ENCODE peak calls at places on chromosomes 2 and 18, in four cellular contexts. I is uterus, D is upper lobe of left lung, U is lower leg skin. F is an unnamed sample.

GRCh38 chr2:9908639-9909038 is 42.9 kb upstream of the GRHL1 start:
- DNase-seq in D (no peak), U (no peak), I (no peak), F (no peak)

GRCh38 chr2:191951832-191952231 is 104.9 kb upstream of the CAVIN2 start:
- DNase-seq in I (no peak), D (no peak), U (no peak), F (no peak)

GRCh38 chr18:37483221-37483971 is 82.2 kb downstream of the CELF4 start:
- DNase-seq in D (no peak), U (no peak), I (no peak), F (no peak)

GRCh38 chr2:123514808-123515207 is 510.3 kb upstream of the CNTNAP5 start:
- DNase-seq in I (no peak), D (no peak), U (no peak), F (no peak)

GRCh38 chr18:74616494-74616893 is 18.8 kb downstream of the ZNF407 start:
- DNase-seq in U (no peak), D (no peak), I (no peak), F (no peak)

GRCh38 chr2:237324446-237325236 is 89.3 kb downstream of the COL6A3 start:
- DNase-seq in D (no peak), U (no peak), I (peak), F (peak)

GRCh38 chr18:3898866-3899613 is 449.1 kb downstream of the TGIF1 start:
- DNase-seq in D (no peak), U (no peak), I (no peak), F (no peak)

GRCh38 chr2:121210691-121211090 is 74.3 kb downstream of the TFCP2L1 start:
- DNase-seq in D (peak), U (no peak), I (no peak), F (no peak)

GRCh38 chr2:191486584-191487320 is 191.2 kb upstream of the NABP1 start:
- DNase-seq in D (no peak), I (no peak), U (peak), F (no peak)

GRCh38 chr2:98282109-98282508 is 64.1 kb upstream of the CNGA3 start:
- DNase-seq in I (no peak), D (no peak), U (no peak), F (no peak)

GRCh38 chr2:20213651-20214565 is 11.0 kb downstream of the SDC1 start:
- DNase-seq in D (peak), U (no peak), I (no peak), F (no peak)

GRCh38 chr2:240329116-240329665 is 106.3 kb upstream of the GPC1 start:
- DNase-seq in U (no peak), I (no peak), D (no peak), F (no peak)

GRCh38 chr2:202339052-202339870 is 36.9 kb upstream of the BMPR2 start:
- DNase-seq in D (no peak), I (no peak), U (no peak), F (no peak)

GRCh38 chr2:75497256-75497655 is 63.5 kb downstream of the EVA1A start:
- DNase-seq in I (no peak), D (no peak), U (no peak), F (no peak)

GRCh38 chr2:62270728-62271127 is 74.8 kb downstream of the B3GNT2 start:
- DNase-seq in U (peak), I (peak), D (no peak), F (no peak)

GRCh38 chr18:1394966-1395365 is 490.3 kb downstream of the ADCYAP1 start:
- DNase-seq in U (no peak), I (no peak), D (no peak), F (no peak)

GRCh38 chr2:147511491-147511948 is 333.3 kb upstream of the ACVR2A start:
- DNase-seq in D (peak), I (peak), U (peak), F (no peak)

GRCh38 chr18:58962331-58962730 is 97.7 kb downstream of the ZNF532 start:
- DNase-seq in D (no peak), I (no peak), U (no peak), F (no peak)

GRCh38 chr2:241205086-241205485 is 16.6 kb downstream of the ANO7 start:
- DNase-seq in I (no peak), D (no peak), U (no peak), F (no peak)

GRCh38 chr2:10519067-10519740 is 71.1 kb upstream of the ODC1 start:
- DNase-seq in D (peak), I (no peak), U (no peak), F (no peak)

GRCh38 chr18:57466745-57467144 is 31.6 kb downstream of the ONECUT2 start:
- DNase-seq in U (no peak), D (no peak), I (no peak), F (no peak)

GRCh38 chr2:174787485-174788205 is 23.4 kb upstream of the CHRNA1 start:
- DNase-seq in I (no peak), U (no peak), D (no peak), F (no peak)

GRCh38 chr18:21831413-21831831 is 90.8 kb downstream of the MIB1 start:
- DNase-seq in I (peak), U (no peak), D (no peak), F (no peak)

GRCh38 chr2:70724366-70724765 is 43.6 kb downstream of the ADD2 start:
- DNase-seq in U (no peak), I (no peak), D (no peak), F (peak)

GRCh38 chr18:49006641-49007136 is 55.9 kb upstream of the SMAD7 start:
- DNase-seq in D (no peak), I (no peak), U (no peak), F (no peak)

GRCh38 chr2:98134138-98134537 is 47.2 kb downstream of the VWA3B start:
- DNase-seq in I (no peak), U (no peak), D (peak), F (no peak)

GRCh38 chr2:9556121-9556869 is 665 bp upstream of the ADAM17 start:
- DNase-seq in I (no peak), D (no peak), U (peak), F (no peak)

GRCh38 chr2:25692737-25693445 is 19.5 kb upstream of the DTNB start:
- DNase-seq in U (no peak), I (no peak), D (no peak), F (no peak)

GRCh38 chr2:146457221-146457620 is 1387.6 kb upstream of the ACVR2A start:
- DNase-seq in I (no peak), U (no peak), D (no peak), F (no peak)

GRCh38 chr2:54556659-54557121 is 100.6 kb downstream of the SPTBN1 start:
- DNase-seq in D (no peak), U (no peak), I (peak), F (no peak)

GRCh38 chr2:54553075-54553474 is 96.9 kb downstream of the SPTBN1 start:
- DNase-seq in I (no peak), U (no peak), D (no peak), F (no peak)

GRCh38 chr2:54557601-54558187 is 101.6 kb downstream of the SPTBN1 start:
- DNase-seq in I (peak), D (peak), U (no peak), F (no peak)

GRCh38 chr2:54557211-54557600 is 101.1 kb downstream of the SPTBN1 start:
- DNase-seq in D (no peak), I (no peak), U (no peak), F (no peak)

DNA sequence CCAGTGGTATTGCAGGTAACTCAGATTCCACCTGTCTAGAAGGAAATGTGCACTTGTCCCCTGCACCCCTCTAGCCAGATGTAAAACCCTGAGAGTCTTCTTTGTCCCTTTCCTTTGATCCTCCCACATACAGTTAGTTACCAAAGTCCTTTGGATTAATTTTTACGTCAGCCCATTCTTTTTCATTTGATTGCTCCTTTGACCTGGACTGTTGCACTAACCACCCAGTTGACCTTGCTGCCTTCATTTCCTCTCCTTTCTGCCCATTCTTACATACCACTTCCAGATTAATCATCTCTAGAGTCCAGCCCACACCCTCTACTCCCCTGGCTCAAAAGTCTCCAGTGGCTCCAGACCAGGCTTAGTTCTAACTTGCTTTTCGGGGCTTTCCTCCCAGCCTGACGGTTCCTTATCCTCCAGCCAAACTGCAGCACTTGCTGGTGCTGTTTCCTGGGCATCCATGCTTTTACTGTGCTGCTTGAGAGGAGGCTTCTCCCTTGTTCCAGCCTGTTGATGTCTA is 99.3 kb downstream of the SPTBN1 start:
- DNase-seq in D (no peak), I (no peak), U (no peak), F (no peak)
- TF ChIP-seq POLR2A in D (no peak), I (no peak), U (no peak), F (no peak)

DNA sequence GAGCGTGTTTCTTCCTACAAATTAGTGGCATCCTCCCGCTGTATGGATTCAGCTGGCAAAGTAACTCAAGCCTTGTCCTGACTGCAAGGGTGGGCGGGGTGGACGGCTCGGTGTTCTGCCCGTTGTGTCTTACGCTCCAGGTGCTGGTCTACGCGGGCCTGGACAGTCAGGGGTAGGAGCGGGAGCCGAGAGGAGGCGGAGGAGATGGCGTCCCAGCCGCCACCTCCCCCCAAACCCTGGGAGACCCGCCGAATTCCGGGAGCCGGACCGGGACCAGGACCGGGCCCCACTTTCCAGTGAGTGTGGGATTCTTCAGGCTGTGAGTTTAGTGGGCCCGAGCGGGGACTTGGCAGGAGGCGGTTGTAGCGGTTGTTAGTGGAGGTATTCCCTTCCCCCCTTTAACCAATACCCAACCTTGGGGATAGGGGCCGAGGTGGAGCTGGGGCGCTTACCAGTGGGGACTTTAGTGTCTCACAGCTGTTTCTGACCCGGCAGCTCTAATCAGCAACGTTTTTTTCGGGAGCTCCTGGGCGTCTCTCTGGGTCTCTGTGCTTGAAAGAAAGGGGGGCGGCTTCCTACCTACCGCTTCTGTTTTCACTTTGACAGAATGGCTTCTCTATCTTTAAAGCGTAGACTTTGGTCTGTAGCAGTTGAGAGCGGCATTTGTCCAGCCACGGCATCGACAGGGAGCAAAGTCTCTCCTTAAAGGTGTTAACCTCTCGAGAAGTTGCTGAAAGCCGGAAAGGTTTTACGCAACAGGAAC is at the start of the genes PEX13 and PUS10:
- DNase-seq in D (peak), I (peak), U (peak), F (no peak)
- TF ChIP-seq POLR2A in D (no peak), I (peak), U (no peak), F (no peak)

GRCh38 chr18:40088130-40088529 is 1866.9 kb upstream of the PIK3C3 start:
- DNase-seq in D (no peak), I (no peak), U (no peak), F (no peak)
- TF ChIP-seq POLR2A in D (no peak), I (no peak), U (no peak), F (no peak)

DNA sequence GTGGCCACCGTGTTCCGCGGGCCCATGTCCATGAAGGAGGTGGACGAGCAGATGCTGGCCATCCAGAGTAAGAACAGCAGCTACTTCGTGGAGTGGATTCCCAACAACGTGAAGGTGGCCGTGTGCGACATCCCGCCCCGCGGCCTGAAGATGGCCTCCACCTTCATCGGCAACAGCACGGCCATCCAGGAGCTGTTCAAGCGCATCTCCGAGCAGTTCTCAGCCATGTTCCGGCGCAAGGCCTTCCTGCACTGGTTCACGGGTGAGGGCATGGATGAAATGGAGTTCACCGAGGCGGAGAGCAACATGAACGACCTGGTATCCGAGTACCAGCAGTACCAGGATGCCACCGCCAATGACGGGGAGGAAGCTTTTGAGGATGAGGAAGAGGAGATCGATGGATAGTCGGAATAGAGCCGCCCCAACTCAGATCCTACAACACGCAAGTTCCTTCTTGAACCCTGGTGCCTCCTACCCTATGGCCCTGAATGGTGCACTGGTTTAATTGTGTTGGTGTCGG is 17.7 kb downstream of the TUBB6 start:
- DNase-seq in I (no peak), U (no peak), D (no peak), F (no peak)
- TF ChIP-seq POLR2A in I (no peak), U (no peak), D (no peak), F (no peak)

DNA sequence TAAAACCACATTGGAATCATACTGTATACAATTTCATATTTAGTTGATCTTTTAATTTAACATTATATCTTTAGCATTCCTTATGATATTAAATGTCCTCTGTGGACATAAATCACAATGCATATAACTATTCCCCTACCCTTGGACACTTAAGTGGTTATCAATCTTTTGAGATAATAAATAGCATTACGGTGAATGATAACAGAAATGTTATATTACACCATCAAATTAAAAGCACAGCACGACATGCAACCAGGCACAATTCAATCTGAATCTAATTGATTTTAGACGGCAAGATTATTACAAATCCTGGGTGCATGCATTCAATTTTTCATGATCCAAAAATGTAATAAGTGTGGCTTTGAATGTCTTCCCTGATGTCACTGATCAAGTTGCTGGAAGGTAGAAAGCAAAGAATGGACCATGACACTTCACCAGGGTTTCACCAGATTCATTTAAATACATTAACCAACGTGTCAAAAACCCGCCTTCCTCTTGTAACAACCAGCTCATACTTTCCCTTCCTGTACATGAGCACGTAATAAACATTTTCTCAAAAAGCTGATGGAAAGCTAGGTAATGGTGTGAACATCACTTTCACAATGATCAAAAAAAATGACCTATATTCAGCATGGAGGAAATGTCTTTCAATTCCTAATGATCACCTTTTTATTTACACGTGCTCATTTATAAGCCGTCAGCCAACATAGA is 513.7 kb upstream of the ID2 start:
- DNase-seq in I (no peak), D (no peak), U (no peak), F (no peak)
- TF ChIP-seq POLR2A in I (no peak), D (no peak), U (no peak), F (no peak)

GRCh38 chr2:232542715-232543467 is 3.4 kb downstream of the CHRNG start:
- DNase-seq in D (no peak), U (no peak), I (peak), F (no peak)
- TF ChIP-seq POLR2A in D (no peak), U (no peak), I (no peak), F (no peak)

DNA sequence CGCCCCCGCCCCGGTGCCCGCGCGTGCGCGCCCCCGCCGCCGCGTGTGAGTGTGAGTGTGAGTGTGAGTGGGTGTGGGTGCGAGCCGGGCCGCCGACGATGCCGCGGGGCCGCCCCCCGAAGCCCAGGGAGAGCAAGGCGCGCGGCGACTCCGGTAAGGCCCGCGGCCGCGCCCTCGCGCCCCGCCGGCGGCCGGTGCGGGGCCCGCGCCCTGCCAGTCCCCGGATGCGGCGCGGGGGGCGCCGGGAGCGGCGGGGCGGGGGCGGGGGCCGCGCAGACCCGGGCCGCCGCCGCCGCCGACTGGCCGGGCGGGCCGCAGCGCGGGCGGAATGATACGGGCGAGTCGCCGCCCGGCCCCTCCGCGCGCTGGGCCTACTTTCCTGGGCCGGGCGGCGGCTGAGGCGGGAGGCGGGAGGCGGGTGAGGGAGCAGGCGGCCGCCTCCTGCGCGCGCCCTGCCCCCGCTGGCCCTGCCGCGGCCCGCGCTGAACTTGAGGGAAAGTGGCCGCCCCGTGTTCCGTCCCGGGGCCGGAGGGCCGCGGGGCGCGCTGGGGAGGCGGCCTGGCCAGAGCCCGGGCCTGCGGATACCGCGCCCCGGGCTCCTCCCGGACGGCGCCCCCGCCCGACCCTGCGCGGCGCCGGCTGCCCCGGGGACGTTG is at the start of gene ZNF236:
- DNase-seq in U (peak), I (peak), D (peak), F (no peak)
- TF ChIP-seq POLR2A in U (no peak), I (peak), D (peak), F (peak)

GRCh38 chr2:231715988-231716616 is 7.8 kb downstream of the PTMA start:
- DNase-seq in I (no peak), D (no peak), U (no peak), F (no peak)

GRCh38 chr2:231715499-231715837 is 7.1 kb downstream of the PTMA start:
- DNase-seq in U (no peak), I (no peak), D (no peak), F (no peak)

GRCh38 chr2:231714639-231715498 is 6.5 kb downstream of the PTMA start:
- DNase-seq in U (peak), D (peak), I (peak), F (no peak)

GRCh38 chr2:231711677-231712461 is 3.5 kb downstream of the PTMA start:
- DNase-seq in I (no peak), U (peak), D (no peak), F (no peak)

GRCh38 chr2:231713738-231714638 is 5.7 kb downstream of the PTMA start:
- DNase-seq in U (peak), D (peak), I (peak), F (no peak)
- TF ChIP-seq POLR2A in U (no peak), D (no peak), I (peak), F (no peak)

F was measured in vagina.